ENCODE peak calls at places on chromosomes 12 and 14, in nine cellular contexts. One of them, this sample, is unnamed.

GRCh38 chr12:84922721-84923120 is 10.1 kb upstream of the SLC6A15 start:
- DNase-seq in neural progenitor cell: no peak
- DNase-seq in HCT116: no peak
- DNase-seq in cardiac muscle cell: no peak
- DNase-seq in tibial artery: no peak
- DNase-seq in aorta: no peak
- DNase-seq in endothelial cell of umbilical vein: no peak
- DNase-seq in H9: no peak
- DNase-seq in fibroblast of lung: peak
- DNase-seq in this sample: no peak

GRCh38 chr14:101032433-101032832 is 128.9 kb upstream of the RTL1 start:
- DNase-seq in neural progenitor cell: no peak
- DNase-seq in HCT116: no peak
- DNase-seq in cardiac muscle cell: no peak
- DNase-seq in tibial artery: no peak
- DNase-seq in aorta: peak
- DNase-seq in endothelial cell of umbilical vein: no peak
- DNase-seq in H9: no peak
- DNase-seq in fibroblast of lung: no peak
- DNase-seq in this sample: no peak

GRCh38 chr12:93156091-93156490 is 221.6 kb upstream of the NUDT4 start:
- DNase-seq in neural progenitor cell: no peak
- DNase-seq in HCT116: no peak
- DNase-seq in cardiac muscle cell: no peak
- DNase-seq in tibial artery: no peak
- DNase-seq in aorta: no peak
- DNase-seq in endothelial cell of umbilical vein: no peak
- DNase-seq in H9: no peak
- DNase-seq in fibroblast of lung: no peak
- DNase-seq in this sample: no peak

GRCh38 chr14:95533391-95533821 is 1.4 kb upstream of the GLRX5 start:
- DNase-seq in neural progenitor cell: peak
- DNase-seq in HCT116: no peak
- DNase-seq in cardiac muscle cell: no peak
- DNase-seq in tibial artery: no peak
- DNase-seq in aorta: no peak
- DNase-seq in endothelial cell of umbilical vein: peak
- DNase-seq in H9: no peak
- DNase-seq in fibroblast of lung: peak
- DNase-seq in this sample: no peak

GRCh38 chr12:52493172-52493571 is at the start of gene KRT6A:
- DNase-seq in neural progenitor cell: no peak
- DNase-seq in HCT116: no peak
- DNase-seq in cardiac muscle cell: no peak
- DNase-seq in tibial artery: no peak
- DNase-seq in aorta: no peak
- DNase-seq in endothelial cell of umbilical vein: no peak
- DNase-seq in H9: no peak
- DNase-seq in fibroblast of lung: no peak
- DNase-seq in this sample: no peak

GRCh38 chr14:55588259-55588699 is 8.3 kb downstream of the KTN1 start:
- DNase-seq in neural progenitor cell: no peak
- DNase-seq in HCT116: no peak
- DNase-seq in cardiac muscle cell: no peak
- DNase-seq in tibial artery: no peak
- DNase-seq in aorta: no peak
- DNase-seq in endothelial cell of umbilical vein: no peak
- DNase-seq in H9: no peak
- DNase-seq in fibroblast of lung: peak
- DNase-seq in this sample: no peak

GRCh38 chr12:124744659-124745467 is 118.8 kb downstream of the SCARB1 start:
- DNase-seq in neural progenitor cell: no peak
- DNase-seq in HCT116: peak
- DNase-seq in cardiac muscle cell: no peak
- DNase-seq in tibial artery: no peak
- DNase-seq in aorta: no peak
- DNase-seq in endothelial cell of umbilical vein: no peak
- DNase-seq in H9: peak
- DNase-seq in fibroblast of lung: no peak
- DNase-seq in this sample: no peak

GRCh38 chr12:109818900-109819500 is 14.2 kb downstream of the TRPV4 start:
- DNase-seq in neural progenitor cell: no peak
- DNase-seq in HCT116: no peak
- DNase-seq in cardiac muscle cell: no peak
- DNase-seq in tibial artery: no peak
- DNase-seq in aorta: no peak
- DNase-seq in endothelial cell of umbilical vein: no peak
- DNase-seq in H9: no peak
- DNase-seq in fibroblast of lung: peak
- DNase-seq in this sample: no peak

GRCh38 chr14:87186745-87187144 is 806.2 kb downstream of the GALC start:
- DNase-seq in neural progenitor cell: peak
- DNase-seq in HCT116: no peak
- DNase-seq in cardiac muscle cell: no peak
- DNase-seq in tibial artery: no peak
- DNase-seq in aorta: no peak
- DNase-seq in endothelial cell of umbilical vein: no peak
- DNase-seq in H9: peak
- DNase-seq in fibroblast of lung: no peak
- DNase-seq in this sample: no peak

GRCh38 chr12:74514098-74514872 is 23.4 kb upstream of the ATXN7L3B start:
- DNase-seq in neural progenitor cell: no peak
- DNase-seq in HCT116: no peak
- DNase-seq in cardiac muscle cell: no peak
- DNase-seq in tibial artery: no peak
- DNase-seq in aorta: no peak
- DNase-seq in endothelial cell of umbilical vein: no peak
- DNase-seq in H9: peak
- DNase-seq in fibroblast of lung: no peak
- DNase-seq in this sample: no peak

GRCh38 chr14:103819503-103820307 is 27.7 kb downstream of the PPP1R13B start:
- DNase-seq in neural progenitor cell: peak
- DNase-seq in HCT116: no peak
- DNase-seq in cardiac muscle cell: peak
- DNase-seq in tibial artery: peak
- DNase-seq in aorta: no peak
- DNase-seq in endothelial cell of umbilical vein: peak
- DNase-seq in H9: peak
- DNase-seq in fibroblast of lung: peak
- DNase-seq in this sample: peak

GRCh38 chr12:40819427-40820108 is 127.3 kb downstream of the CNTN1 start:
- DNase-seq in neural progenitor cell: peak
- DNase-seq in HCT116: no peak
- DNase-seq in cardiac muscle cell: peak
- DNase-seq in tibial artery: no peak
- DNase-seq in aorta: peak
- DNase-seq in endothelial cell of umbilical vein: no peak
- DNase-seq in H9: peak
- DNase-seq in fibroblast of lung: no peak
- DNase-seq in this sample: peak

GRCh38 chr12:10672231-10672868 is 1.5 kb downstream of the STYK1 start:
- DNase-seq in neural progenitor cell: no peak
- DNase-seq in HCT116: no peak
- DNase-seq in cardiac muscle cell: no peak
- DNase-seq in tibial artery: no peak
- DNase-seq in aorta: no peak
- DNase-seq in endothelial cell of umbilical vein: no peak
- DNase-seq in H9: no peak
- DNase-seq in fibroblast of lung: no peak
- DNase-seq in this sample: no peak

GRCh38 chr12:131755305-131756113 is 44.6 kb downstream of the SFSWAP start:
- DNase-seq in neural progenitor cell: peak
- DNase-seq in HCT116: peak
- DNase-seq in cardiac muscle cell: peak
- DNase-seq in tibial artery: no peak
- DNase-seq in aorta: no peak
- DNase-seq in endothelial cell of umbilical vein: no peak
- DNase-seq in H9: peak
- DNase-seq in fibroblast of lung: no peak
- DNase-seq in this sample: peak

GRCh38 chr12:77888611-77889010 is 57.9 kb downstream of the NAV3 start:
- DNase-seq in neural progenitor cell: no peak
- DNase-seq in HCT116: peak
- DNase-seq in cardiac muscle cell: no peak
- DNase-seq in tibial artery: no peak
- DNase-seq in aorta: no peak
- DNase-seq in endothelial cell of umbilical vein: peak
- DNase-seq in H9: no peak
- DNase-seq in fibroblast of lung: peak
- DNase-seq in this sample: no peak

GRCh38 chr12:56229819-56230448 is at the start of gene SLC39A5:
- DNase-seq in neural progenitor cell: no peak
- DNase-seq in HCT116: no peak
- DNase-seq in cardiac muscle cell: no peak
- DNase-seq in tibial artery: no peak
- DNase-seq in aorta: no peak
- DNase-seq in endothelial cell of umbilical vein: no peak
- DNase-seq in H9: no peak
- DNase-seq in fibroblast of lung: no peak
- DNase-seq in this sample: no peak
- H3K27ac ChIP-seq in neural progenitor cell: no peak
- H3K27ac ChIP-seq in HCT116: no peak
- H3K27ac ChIP-seq in cardiac muscle cell: no peak
- H3K27ac ChIP-seq in tibial artery: no peak
- H3K27ac ChIP-seq in aorta: no peak
- H3K27ac ChIP-seq in endothelial cell of umbilical vein: no peak
- H3K27ac ChIP-seq in H9: no peak
- H3K27ac ChIP-seq in fibroblast of lung: no peak
- H3K27ac ChIP-seq in this sample: no peak

GRCh38 chr12:30797689-30798088 is 42.9 kb upstream of the CAPRIN2 start:
- DNase-seq in neural progenitor cell: no peak
- DNase-seq in HCT116: no peak
- DNase-seq in cardiac muscle cell: no peak
- DNase-seq in tibial artery: no peak
- DNase-seq in aorta: no peak
- DNase-seq in endothelial cell of umbilical vein: no peak
- DNase-seq in H9: no peak
- DNase-seq in fibroblast of lung: no peak
- DNase-seq in this sample: no peak
- H3K27ac ChIP-seq in neural progenitor cell: no peak
- H3K27ac ChIP-seq in HCT116: no peak
- H3K27ac ChIP-seq in cardiac muscle cell: no peak
- H3K27ac ChIP-seq in tibial artery: no peak
- H3K27ac ChIP-seq in aorta: no peak
- H3K27ac ChIP-seq in endothelial cell of umbilical vein: no peak
- H3K27ac ChIP-seq in H9: no peak
- H3K27ac ChIP-seq in fibroblast of lung: no peak
- H3K27ac ChIP-seq in this sample: no peak

DNA sequence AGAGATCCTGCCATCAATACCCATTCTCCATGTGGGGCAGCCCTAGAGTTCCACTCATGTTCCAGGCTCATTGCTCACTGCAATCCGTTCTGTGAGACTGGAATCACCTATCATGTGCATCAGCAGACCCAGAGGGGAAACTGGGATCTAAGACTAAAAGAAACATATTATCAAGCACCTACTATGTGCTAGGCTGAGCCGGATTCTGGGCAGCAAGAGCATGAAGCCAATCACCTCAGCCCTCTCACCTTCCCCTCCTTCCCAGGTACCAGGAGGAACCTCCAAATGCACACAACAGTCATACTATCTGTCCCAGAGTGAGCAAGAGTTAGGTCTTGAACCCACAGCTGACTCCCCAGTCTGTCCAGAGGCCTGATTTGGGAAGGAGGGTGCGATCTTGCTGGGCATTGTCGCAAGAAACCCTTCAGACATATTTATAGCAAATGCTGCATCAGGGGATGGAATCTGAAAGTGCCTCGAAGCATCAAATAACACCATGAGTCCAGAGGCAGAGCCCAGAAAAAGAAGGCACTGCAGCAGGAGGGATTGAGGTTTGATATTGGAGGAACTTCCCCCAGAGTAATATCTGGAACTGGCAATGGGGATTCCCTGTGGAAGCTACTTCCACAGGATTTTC is 6.7 kb upstream of the CACNB3 start:
- DNase-seq in neural progenitor cell: no peak
- DNase-seq in HCT116: no peak
- DNase-seq in cardiac muscle cell: no peak
- DNase-seq in tibial artery: no peak
- DNase-seq in aorta: no peak
- DNase-seq in endothelial cell of umbilical vein: no peak
- DNase-seq in H9: no peak
- DNase-seq in fibroblast of lung: no peak
- DNase-seq in this sample: no peak
- H3K27ac ChIP-seq in neural progenitor cell: no peak
- H3K27ac ChIP-seq in HCT116: no peak
- H3K27ac ChIP-seq in cardiac muscle cell: no peak
- H3K27ac ChIP-seq in tibial artery: peak
- H3K27ac ChIP-seq in aorta: no peak
- H3K27ac ChIP-seq in endothelial cell of umbilical vein: no peak
- H3K27ac ChIP-seq in H9: no peak
- H3K27ac ChIP-seq in fibroblast of lung: peak
- H3K27ac ChIP-seq in this sample: peak

GRCh38 chr14:52052991-52053390 is 15.9 kb downstream of the NID2 start:
- DNase-seq in neural progenitor cell: no peak
- DNase-seq in HCT116: no peak
- DNase-seq in cardiac muscle cell: no peak
- DNase-seq in tibial artery: no peak
- DNase-seq in aorta: no peak
- DNase-seq in endothelial cell of umbilical vein: no peak
- DNase-seq in H9: no peak
- DNase-seq in fibroblast of lung: peak
- DNase-seq in this sample: no peak

GRCh38 chr14:52052289-52052943 is 16.4 kb downstream of the NID2 start:
- DNase-seq in neural progenitor cell: no peak
- DNase-seq in HCT116: no peak
- DNase-seq in cardiac muscle cell: no peak
- DNase-seq in tibial artery: no peak
- DNase-seq in aorta: no peak
- DNase-seq in endothelial cell of umbilical vein: no peak
- DNase-seq in H9: no peak
- DNase-seq in fibroblast of lung: peak
- DNase-seq in this sample: peak

GRCh38 chr14:52055215-52055614 is 13.6 kb downstream of the NID2 start:
- DNase-seq in neural progenitor cell: no peak
- DNase-seq in HCT116: no peak
- DNase-seq in cardiac muscle cell: no peak
- DNase-seq in tibial artery: no peak
- DNase-seq in aorta: no peak
- DNase-seq in endothelial cell of umbilical vein: no peak
- DNase-seq in H9: no peak
- DNase-seq in fibroblast of lung: peak
- DNase-seq in this sample: no peak

GRCh38 chr14:52051861-52052260 is 17.0 kb downstream of the NID2 start:
- DNase-seq in neural progenitor cell: no peak
- DNase-seq in HCT116: no peak
- DNase-seq in cardiac muscle cell: no peak
- DNase-seq in tibial artery: no peak
- DNase-seq in aorta: no peak
- DNase-seq in endothelial cell of umbilical vein: no peak
- DNase-seq in H9: no peak
- DNase-seq in fibroblast of lung: peak
- DNase-seq in this sample: no peak

DNA sequence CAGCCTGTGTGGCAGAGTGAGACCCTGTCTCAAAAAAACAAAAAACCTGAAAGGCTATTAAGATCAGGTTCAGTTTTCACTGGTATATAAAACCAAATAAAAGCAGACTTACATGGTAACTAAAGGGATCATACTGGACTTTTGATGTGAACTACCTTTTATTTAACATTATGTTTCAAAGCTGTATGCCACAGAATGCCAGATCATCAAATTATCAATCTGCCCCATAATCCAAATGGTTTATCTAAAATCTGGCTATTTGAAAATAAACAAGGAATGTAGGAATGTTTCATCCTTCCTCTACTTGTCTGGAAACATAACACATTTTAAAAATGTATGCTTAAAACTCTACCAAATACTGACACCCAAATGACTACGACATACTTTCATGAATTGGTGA is 14.2 kb downstream of the NID2 start:
- DNase-seq in neural progenitor cell: no peak
- DNase-seq in HCT116: no peak
- DNase-seq in cardiac muscle cell: no peak
- DNase-seq in tibial artery: no peak
- DNase-seq in aorta: no peak
- DNase-seq in endothelial cell of umbilical vein: no peak
- DNase-seq in H9: no peak
- DNase-seq in fibroblast of lung: no peak
- DNase-seq in this sample: no peak
- H3K27ac ChIP-seq in neural progenitor cell: no peak
- H3K27ac ChIP-seq in HCT116: no peak
- H3K27ac ChIP-seq in cardiac muscle cell: peak
- H3K27ac ChIP-seq in tibial artery: no peak
- H3K27ac ChIP-seq in aorta: no peak
- H3K27ac ChIP-seq in endothelial cell of umbilical vein: no peak
- H3K27ac ChIP-seq in H9: no peak
- H3K27ac ChIP-seq in fibroblast of lung: no peak
- H3K27ac ChIP-seq in this sample: no peak